ENCODE peak calls at places on chromosome 11, in six cellular contexts. U is A549, F is adrenal gland, G is IMR-90, M is right lobe of liver, W is gastrocnemius medialis. H is an unnamed sample. For H3K4me1, the result is how much of the 10 kb centered on the place peaks cover.

GRCh38 chr11:22879615-22880014 is 19.3 kb upstream of the CCDC179 start:
- DNase-seq in M (no peak), F (no peak), U (no peak), W (no peak), G (peak), H (no peak)

GRCh38 chr11:34654491-34655334 is 33.8 kb downstream of the EHF start:
- DNase-seq in U (peak), G (peak), W (peak), F (peak), M (peak), H (peak)

GRCh38 chr11:67558084-67558772 is 25.4 kb upstream of the GSTP1 start:
- DNase-seq in U (no peak), G (no peak), W (no peak), M (no peak), F (no peak), H (no peak)

GRCh38 chr11:1356007-1356435 is 33.7 kb upstream of the BRSK2 start:
- DNase-seq in W (no peak), M (no peak), G (no peak), F (no peak), U (no peak), H (no peak)

GRCh38 chr11:85809881-85810280 is 1.1 kb downstream of the SYTL2 start:
- DNase-seq in M (no peak), G (no peak), F (peak), U (no peak), W (no peak), H (no peak)

GRCh38 chr11:16070573-16070972 is 285.8 kb downstream of the SOX6 start:
- DNase-seq in W (no peak), F (no peak), U (no peak), G (no peak), M (no peak), H (no peak)

GRCh38 chr11:103851166-103851651 is 185.2 kb upstream of the DDI1 start:
- DNase-seq in F (no peak), U (no peak), W (no peak), M (no peak), G (peak), H (peak)

GRCh38 chr11:8335683-8336082 is 72.0 kb upstream of the LMO1 start:
- DNase-seq in U (no peak), F (no peak), G (peak), W (no peak), M (no peak), H (no peak)

GRCh38 chr11:70577948-70578347 is 179.6 kb downstream of the CTTN start:
- DNase-seq in M (no peak), F (peak), G (no peak), W (no peak), U (no peak), H (no peak)

GRCh38 chr11:10930961-10931760 is 73.3 kb upstream of the ZBED5 start:
- DNase-seq in W (peak), U (peak), M (peak), F (peak), G (peak), H (peak)

GRCh38 chr11:23755769-23756168 is 741.1 kb upstream of the LUZP2 start:
- DNase-seq in F (no peak), G (no peak), M (no peak), U (no peak), W (no peak), H (no peak)

GRCh38 chr11:46389450-46390330 is 1.9 kb downstream of the CHRM4 start:
- DNase-seq in U (peak), G (peak), M (peak), W (peak), F (peak), H (no peak)

GRCh38 chr11:124746621-124747243 is 5.3 kb downstream of the VSIG2 start:
- DNase-seq in G (peak), W (peak), F (peak), U (peak), M (peak), H (peak)
- TF ChIP-seq POLR2A in G (no peak), W (peak), F (peak), U (no peak), M (peak), H (no peak)

GRCh38 chr11:31802990-31803812 is 7.9 kb downstream of the PAX6 start:
- DNase-seq in M (no peak), F (no peak), U (no peak), G (no peak), W (no peak), H (no peak)
- H3K4me1 ChIP-seq in M (under half), F (under half), U (under half), G (under half), W (under half), H (under half)

GRCh38 chr11:63643205-63643604 is 28.0 kb downstream of the ATL3 start:
- DNase-seq in G (no peak), W (no peak), U (no peak), F (no peak), M (no peak), H (no peak)

GRCh38 chr11:63641727-63642126 is 27.5 kb upstream of the PLAAT3 start:
- DNase-seq in F (no peak), W (no peak), M (no peak), G (peak), U (no peak), H (no peak)

GRCh38 chr11:63635762-63636465 is 21.7 kb upstream of the PLAAT3 start:
- DNase-seq in U (peak), M (no peak), G (peak), F (peak), W (peak), H (peak)

DNA sequence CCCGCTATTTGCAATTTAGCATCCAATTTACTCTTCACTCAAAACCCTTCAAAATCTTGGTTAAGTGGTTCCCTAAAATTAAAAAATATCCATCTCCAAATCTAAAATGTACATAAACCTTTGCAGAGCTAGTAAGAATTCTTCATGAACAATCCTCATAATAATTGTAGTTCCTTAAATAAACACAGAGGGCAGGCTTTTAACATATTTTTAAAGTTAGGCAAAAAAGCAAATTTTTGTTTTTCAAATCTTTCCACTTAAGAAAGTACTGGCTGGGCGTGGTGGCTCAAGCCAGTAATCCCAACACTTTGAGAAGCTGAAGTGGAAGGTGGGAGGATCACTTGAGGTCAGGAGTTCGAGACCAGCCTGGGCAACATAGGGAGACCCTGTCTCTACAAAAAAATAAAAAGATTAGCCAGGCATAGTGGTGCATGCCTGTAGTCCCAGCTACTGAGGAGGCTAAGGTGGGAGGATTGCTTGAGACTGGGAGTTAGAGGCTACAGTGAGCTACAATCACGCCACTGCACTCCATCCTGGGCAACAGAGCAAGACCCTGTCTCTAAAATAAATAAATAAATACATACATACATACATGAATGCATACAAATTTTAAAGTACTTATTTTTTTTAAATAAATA is 25.1 kb upstream of the PLAAT3 start:
- DNase-seq in W (no peak), F (no peak), M (no peak), U (peak), G (peak), H (no peak)
- TF ChIP-seq CTCF in W (peak), F (peak), M (peak), U (peak), G (peak), H (peak)

DNA sequence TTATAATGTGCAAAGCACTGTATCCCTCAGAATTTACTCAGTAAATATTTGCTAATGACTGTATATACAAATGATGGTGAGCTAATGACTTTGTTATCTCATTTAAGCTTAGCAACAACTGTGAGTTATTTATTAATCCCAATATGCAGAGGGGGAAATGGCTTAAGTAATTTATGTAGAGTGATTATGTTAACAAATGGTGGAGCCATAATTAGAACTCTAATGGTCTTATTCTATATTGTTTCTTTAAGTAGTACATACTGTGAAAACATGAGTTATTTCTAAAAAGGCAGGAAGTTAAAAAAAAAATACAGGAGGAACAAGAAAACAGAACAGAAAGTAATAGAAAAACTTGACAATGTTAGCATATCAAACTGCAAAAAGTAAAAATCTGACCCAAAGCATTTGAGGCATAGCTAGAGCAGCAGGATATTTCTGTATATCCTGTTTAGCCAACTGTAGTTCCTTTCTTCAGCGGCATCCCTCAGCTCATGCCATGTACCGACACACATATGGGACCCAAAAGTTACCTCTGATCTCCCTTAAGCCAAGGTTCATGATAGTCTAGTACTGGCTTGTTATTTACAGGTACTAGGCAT is 94.2 kb downstream of the FCHSD2 start:
- DNase-seq in F (no peak), G (no peak), W (no peak), M (no peak), U (no peak), H (no peak)
- TF ChIP-seq POLR2A in F (no peak), G (no peak), W (no peak), M (no peak), U (no peak), H (no peak)

DNA sequence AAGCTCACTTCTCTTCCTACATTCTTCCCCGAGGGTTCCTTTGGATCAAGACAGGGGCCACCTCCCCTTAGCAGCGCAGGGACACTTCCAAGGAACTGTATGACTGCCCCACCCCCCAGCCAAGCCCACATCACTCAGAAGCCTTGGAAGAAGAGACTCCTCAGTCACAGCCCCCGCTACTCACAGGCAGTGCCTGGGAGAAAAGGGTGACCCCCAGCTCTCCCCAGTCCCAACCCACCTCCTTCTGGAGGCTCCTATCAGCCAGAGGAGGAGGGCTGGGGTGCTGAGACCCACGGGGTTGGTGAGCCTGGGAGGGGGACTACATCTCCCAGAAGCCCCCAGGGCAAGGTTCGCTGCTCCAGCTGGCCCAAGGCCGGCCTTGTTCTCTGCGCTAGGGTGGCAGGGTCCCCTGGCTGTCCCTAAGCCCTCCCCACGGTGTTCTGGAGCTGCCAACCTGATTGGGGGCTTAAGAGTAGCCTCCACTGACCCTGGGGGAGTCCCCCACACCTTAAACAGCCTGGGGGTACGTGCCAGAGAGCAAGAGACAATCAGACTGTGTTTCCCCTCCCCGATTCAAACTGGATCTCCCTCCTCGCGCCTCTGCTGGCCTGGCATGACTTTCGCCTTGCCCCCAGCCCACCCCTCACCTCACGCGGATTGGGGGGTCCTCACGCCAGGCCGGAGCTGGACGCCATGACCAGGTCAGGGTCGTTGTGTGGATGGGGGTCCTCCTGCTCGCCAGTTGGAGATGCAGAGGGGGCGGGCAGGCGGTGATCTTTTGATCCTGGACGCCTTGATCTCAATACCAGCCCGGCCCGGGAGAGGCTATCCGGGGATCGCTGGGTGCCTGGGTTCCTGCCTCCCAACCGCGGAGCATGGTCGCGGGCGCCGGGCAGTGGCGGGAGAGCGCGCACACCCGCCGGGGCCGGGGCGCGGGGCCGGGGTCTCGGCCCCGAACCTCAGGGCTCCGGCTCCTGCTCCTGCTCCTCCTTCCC is 838 bp downstream of the BCL9L start:
- DNase-seq in W (peak), M (peak), U (no peak), G (peak), F (no peak), H (no peak)
- H3K4me1 ChIP-seq in W (half or more), M (under half), U (under half), G (under half), F (under half), H (half or more)

DNA sequence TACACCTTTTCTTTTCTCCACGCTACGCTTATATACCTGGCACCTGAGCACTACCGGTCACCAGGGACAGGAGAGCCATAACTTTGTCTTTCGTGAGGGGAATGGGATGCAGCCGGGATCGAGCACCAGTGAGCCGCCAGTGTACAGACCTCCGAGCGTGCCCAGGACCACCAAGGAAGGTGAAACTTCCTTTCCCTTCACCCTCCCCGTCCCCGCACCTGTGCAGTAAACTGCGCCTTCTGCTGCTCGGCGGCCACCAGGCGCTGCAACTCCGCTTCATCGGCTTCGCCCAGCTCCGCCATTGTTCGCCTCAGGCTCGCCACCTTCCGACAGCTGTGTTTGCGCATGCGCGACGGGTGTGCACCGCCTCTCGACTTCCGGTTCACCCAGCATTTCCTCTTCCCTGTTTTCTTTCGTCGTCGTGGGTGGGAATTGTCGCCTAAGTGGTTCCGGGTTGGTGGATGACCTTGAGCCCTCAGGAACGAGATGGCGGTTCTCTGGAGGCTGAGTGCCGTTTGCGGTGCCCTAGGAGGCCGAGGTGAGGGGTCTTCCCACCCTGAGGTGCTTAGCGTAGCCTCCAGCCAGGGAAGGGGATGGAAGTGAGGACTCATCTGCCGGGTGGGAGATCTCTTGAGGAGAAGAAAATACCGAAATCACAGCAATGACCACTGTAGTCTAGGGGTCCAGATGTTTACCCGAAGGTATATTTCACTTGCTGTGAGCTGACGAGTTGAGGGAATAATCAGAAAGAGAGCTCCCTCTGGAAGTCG is at the start of the genes SDHD and TIMM8B:
- DNase-seq in G (peak), M (peak), W (peak), F (peak), U (peak), H (peak)
- TF ChIP-seq CTCF in G (peak), M (peak), W (peak), F (no peak), U (no peak), H (peak)

GRCh38 chr11:59611570-59612565 is 3.7 kb downstream of the OSBP start:
- DNase-seq in M (peak), U (no peak), G (peak), W (peak), F (no peak), H (no peak)
- TF ChIP-seq POLR2A in M (peak), U (no peak), G (no peak), W (no peak), F (no peak), H (no peak)